ENCODE peak calls at places on chromosomes 13 and 19, in ten cellular contexts. M is AG04450, C is left ventricle myocardium inferior, V is heart left ventricle, K is HCT116, D is fibroblast of lung, T is IMR-90, R is thoracic aorta, H is GM12865, E is ovary. O is an unnamed sample.

GRCh38 chr19:2982983-2983350 is 5.6 kb downstream of the TLE6 start:
- DNase-seq in V (peak; percentile 79), E (peak; percentile 90), M (peak; percentile 61), H (no peak), T (peak; percentile 68), C (peak; percentile 89), K (no peak), D (peak; percentile 93), R (peak; percentile 92), O (peak; percentile 89)

GRCh38 chr19:15330801-15331418 is 1.4 kb downstream of the BRD4 start:
- DNase-seq in H (peak; percentile 41), D (peak; percentile 52), K (no peak), V (no peak), T (peak; percentile 89), E (no peak), M (peak; percentile 64), R (no peak), C (no peak), O (peak; percentile 83)

GRCh38 chr19:11587973-11588631 is 9.2 kb upstream of the ZNF627 start:
- DNase-seq in E (no peak), M (no peak), V (no peak), H (no peak), K (no peak), C (no peak), R (no peak), T (no peak), D (no peak), O (no peak)

GRCh38 chr19:310781-311496 is 19.7 kb upstream of the PLPP2 start:
- DNase-seq in C (no peak), D (no peak), H (no peak), V (no peak), M (no peak), E (no peak), K (no peak), T (no peak), R (no peak), O (no peak)

GRCh38 chr19:2950286-2951124 is 5.7 kb upstream of the ZNF77 start:
- DNase-seq in D (peak; percentile 100), H (peak; percentile 99), M (peak; percentile 99), R (peak; percentile 100), K (peak; percentile 99), C (peak; percentile 100), T (peak; percentile 99), E (peak; percentile 100), V (peak; percentile 100), O (peak; percentile 100)

GRCh38 chr19:16417660-16418596 is 53.8 kb downstream of the EPS15L1 start:
- DNase-seq in M (no peak), K (peak; percentile 35), E (peak; percentile 84), R (no peak), D (peak; percentile 38), V (peak; percentile 63), C (peak; percentile 75), H (peak; percentile 76), T (peak; percentile 42), O (peak; percentile 48)

GRCh38 chr19:29770653-29771052 is 41.1 kb upstream of the CCNE1 start:
- DNase-seq in R (no peak), D (no peak), E (no peak), M (no peak), H (peak; percentile 39), K (no peak), T (no peak), C (no peak), V (no peak), O (no peak)

GRCh38 chr19:33064778-33065550 is at the start of gene RHPN2:
- DNase-seq in R (no peak), T (peak; percentile 45), D (peak; percentile 66), M (no peak), H (peak; percentile 84), K (peak; percentile 59), E (peak; percentile 66), C (peak; percentile 69), V (peak; percentile 54), O (peak; percentile 78)

DNA sequence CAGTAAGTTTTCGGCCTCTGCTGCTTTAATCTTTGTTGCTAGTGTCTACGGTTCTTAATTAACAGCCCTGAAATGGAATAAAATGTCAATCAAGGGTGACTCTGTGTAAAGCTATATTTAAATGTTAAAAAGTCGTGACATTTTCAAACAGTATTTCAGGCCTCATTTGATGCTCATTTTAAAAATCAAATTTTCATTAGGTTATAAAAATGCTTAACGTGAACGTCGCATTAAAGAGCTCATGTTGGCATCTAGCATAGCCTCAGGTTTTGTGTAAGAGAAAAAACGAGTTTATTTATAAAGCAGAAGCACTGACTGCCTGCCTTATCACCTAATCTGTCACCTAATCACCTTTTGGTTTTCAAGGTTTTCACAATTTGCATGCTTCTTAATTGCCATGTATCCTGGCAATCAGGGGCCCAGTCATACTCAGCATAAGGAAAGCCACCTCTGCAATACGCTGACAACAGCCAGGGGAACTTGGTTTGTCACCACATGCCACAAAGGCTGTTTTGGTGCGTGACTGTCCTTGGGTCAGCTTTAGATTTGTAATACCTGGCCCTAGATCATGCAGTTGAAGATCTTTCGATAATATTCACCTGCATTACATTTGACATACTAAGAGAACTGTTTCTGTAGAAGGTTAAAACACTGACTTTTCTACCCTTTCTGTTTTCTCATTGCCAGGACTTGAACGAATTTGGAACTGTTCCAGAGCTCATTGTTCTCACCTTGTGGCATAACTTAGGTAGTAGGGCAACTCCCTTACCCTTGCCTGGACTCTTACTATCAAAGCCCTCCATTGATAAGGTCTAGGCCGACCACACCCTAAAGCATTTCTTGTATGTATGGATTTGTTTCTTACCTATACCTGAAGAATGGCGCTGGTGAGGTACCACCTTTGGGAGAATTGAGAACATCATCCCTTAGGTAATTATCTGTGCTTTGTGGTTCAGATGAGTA is 112.5 kb downstream of the TEX26 start:
- DNase-seq in D (no peak), E (no peak), V (no peak), T (no peak), R (no peak), K (peak; percentile 60), H (peak; percentile 37), C (no peak), M (no peak), O (no peak)
- H3K4me3 ChIP-seq in D (no peak overlapping the region), E (no peak overlapping the region), V (no peak overlapping the region), T (no peak overlapping the region), R (no peak overlapping the region), K (peak overlapping the region; percentile 56), H (no peak overlapping the region), C (no peak overlapping the region), M (no peak overlapping the region), O (no peak overlapping the region)

GRCh38 chr13:60617863-60618733 is 221.1 kb downstream of the TDRD3 start:
- DNase-seq in M (no peak), R (no peak), E (no peak), T (peak; percentile 36), C (no peak), V (no peak), H (no peak), K (no peak), D (peak; percentile 13), O (peak; percentile 29)
- TF ChIP-seq CTCF in M (peak; percentile 46), R (no peak), E (no peak), T (peak; percentile 47), C (peak; percentile 9), V (peak; percentile 30), H (peak; percentile 11), K (peak; percentile 40), D (peak; percentile 25), O (peak; percentile 46)

DNA sequence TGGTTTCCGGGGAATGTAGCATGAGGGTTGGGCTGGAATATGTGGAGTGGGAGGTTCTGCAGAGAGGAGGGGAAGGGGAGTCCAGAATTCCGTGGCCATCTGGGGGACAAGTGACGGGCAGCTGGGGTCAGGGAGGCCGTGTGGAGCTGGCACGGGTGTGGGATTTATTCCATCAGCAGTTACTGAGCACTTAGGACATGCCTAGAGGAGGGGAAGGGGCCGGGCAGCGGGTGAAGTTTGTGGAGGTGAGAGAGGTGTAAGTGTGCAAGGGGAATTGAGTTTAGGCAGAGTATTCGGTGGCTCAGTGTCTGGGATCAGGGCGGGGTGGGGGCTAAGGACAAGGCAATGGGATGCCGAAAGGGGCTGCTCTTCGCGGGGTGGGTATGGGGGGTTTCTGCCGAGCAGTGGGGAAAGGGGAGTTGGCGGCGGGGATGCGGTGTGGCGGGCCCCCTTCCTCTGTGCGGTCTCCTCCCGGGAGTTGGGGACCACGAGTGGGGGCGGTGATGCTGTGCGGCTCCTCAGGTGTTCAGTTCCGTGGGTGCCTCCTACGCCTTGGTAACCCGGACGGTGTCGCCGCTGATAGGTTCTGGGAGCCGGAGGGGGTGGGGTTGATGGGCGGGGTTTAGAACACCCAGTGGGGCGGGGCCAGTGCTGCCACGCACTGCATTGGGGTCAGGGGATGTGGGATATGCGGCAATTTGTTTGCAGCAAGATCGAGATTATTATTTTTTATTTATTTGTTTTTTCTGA is 5.4 kb downstream of the CCDC61 start:
- DNase-seq in R (no peak), C (peak; percentile 33), V (no peak), M (no peak), D (no peak), T (no peak), E (no peak), H (peak; percentile 65), K (no peak), O (no peak)
- H3K4me3 ChIP-seq in R (no peak overlapping the region), C (peak overlapping the region; percentile 36), V (no peak overlapping the region), M (peak overlapping the region; percentile 31), D (peak overlapping the region; percentile 20), T (no peak overlapping the region), E (no peak overlapping the region), H (no peak overlapping the region), K (no peak overlapping the region), O (peak overlapping the region; percentile 34)

GRCh38 chr13:26718872-26719271 is 41.7 kb downstream of the GPR12 start:
- DNase-seq in D (no peak), C (no peak), V (no peak), M (no peak), E (no peak), T (no peak), K (no peak), R (no peak), H (no peak), O (no peak)

GRCh38 chr13:26716984-26717383 is 43.6 kb downstream of the GPR12 start:
- DNase-seq in K (no peak), V (no peak), T (no peak), D (no peak), C (no peak), E (no peak), M (no peak), H (no peak), R (no peak), O (no peak)

GRCh38 chr13:26721251-26721939 is 39.2 kb downstream of the GPR12 start:
- DNase-seq in K (no peak), H (peak; percentile 40), E (no peak), V (no peak), D (no peak), M (no peak), R (no peak), C (no peak), T (no peak), O (no peak)

GRCh38 chr13:26718146-26718545 is 42.4 kb downstream of the GPR12 start:
- DNase-seq in E (no peak), M (no peak), H (no peak), V (no peak), T (no peak), K (no peak), C (no peak), R (no peak), D (no peak), O (no peak)

DNA sequence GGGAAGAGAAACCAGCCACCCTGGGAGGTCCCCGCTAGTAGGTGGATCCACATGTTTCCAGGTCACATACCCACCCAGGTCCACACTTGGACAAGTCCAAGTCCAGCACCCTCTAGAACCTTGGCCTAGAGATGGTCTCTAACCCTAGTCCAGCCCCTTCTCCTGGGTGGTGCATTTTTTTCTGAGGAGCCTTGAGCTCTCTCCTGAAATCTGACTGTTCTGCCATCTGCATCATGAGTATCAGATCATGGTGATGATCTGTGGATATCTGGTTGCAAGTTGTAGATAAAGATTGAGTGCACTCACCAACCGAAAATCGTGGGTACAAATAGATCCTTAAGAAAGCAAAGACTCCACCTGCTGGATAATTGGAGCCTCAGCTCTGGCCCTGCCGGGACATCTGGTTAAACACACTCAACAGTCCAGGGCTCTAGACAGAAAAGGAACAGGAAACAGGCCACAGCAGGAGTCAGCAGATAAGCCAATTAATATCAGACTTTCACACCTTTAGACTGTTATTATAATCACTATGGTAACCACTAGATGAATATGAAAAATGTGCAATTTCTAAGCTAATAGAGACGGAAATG is 41.1 kb downstream of the GPR12 start:
- DNase-seq in M (no peak), T (peak; percentile 4), D (no peak), C (no peak), V (no peak), R (no peak), H (no peak), E (no peak), K (no peak), O (peak; percentile 2)
- TF ChIP-seq CTCF in M (peak; percentile 22), T (peak; percentile 18), D (no peak), C (peak; percentile 23), V (no peak), R (no peak), H (no peak), E (no peak), K (no peak), O (no peak)

O was measured in fibroblast of villous mesenchyme.